ENCODE peak calls at places on chromosomes 12 and 14, in seven cellular contexts. One of them, this sample, is unnamed.

GRCh38 chr12:92421701-92422100 is 276.1 kb upstream of the BTG1 start:
- DNase-seq in cardiac muscle cell: peak
- DNase-seq in AG09319: no peak
- DNase-seq in OCI-LY7: no peak
- DNase-seq in choroid plexus epithelial cell: peak
- DNase-seq in transverse colon: no peak
- DNase-seq in mammary epithelial cell: peak
- DNase-seq in this sample: no peak

GRCh38 chr14:101288436-101289229 is 272.7 kb upstream of the DIO3 start:
- DNase-seq in cardiac muscle cell: peak
- DNase-seq in AG09319: no peak
- DNase-seq in OCI-LY7: no peak
- DNase-seq in choroid plexus epithelial cell: peak
- DNase-seq in transverse colon: no peak
- DNase-seq in mammary epithelial cell: no peak
- DNase-seq in this sample: no peak

GRCh38 chr14:59342516-59343484 is 122.4 kb downstream of the GPR135 start:
- DNase-seq in cardiac muscle cell: peak
- DNase-seq in AG09319: no peak
- DNase-seq in OCI-LY7: no peak
- DNase-seq in choroid plexus epithelial cell: peak
- DNase-seq in transverse colon: no peak
- DNase-seq in mammary epithelial cell: no peak
- DNase-seq in this sample: no peak

GRCh38 chr12:57237952-57238853 is 8.7 kb downstream of the SHMT2 start:
- DNase-seq in cardiac muscle cell: no peak
- DNase-seq in AG09319: no peak
- DNase-seq in OCI-LY7: peak
- DNase-seq in choroid plexus epithelial cell: no peak
- DNase-seq in transverse colon: peak
- DNase-seq in mammary epithelial cell: no peak
- DNase-seq in this sample: no peak

GRCh38 chr14:90796319-90796718 is 19.9 kb downstream of the TTC7B start:
- DNase-seq in cardiac muscle cell: no peak
- DNase-seq in AG09319: no peak
- DNase-seq in OCI-LY7: no peak
- DNase-seq in choroid plexus epithelial cell: no peak
- DNase-seq in transverse colon: no peak
- DNase-seq in mammary epithelial cell: no peak
- DNase-seq in this sample: no peak

GRCh38 chr14:53900499-53900898 is 56.1 kb downstream of the BMP4 start:
- DNase-seq in cardiac muscle cell: peak
- DNase-seq in AG09319: no peak
- DNase-seq in OCI-LY7: no peak
- DNase-seq in choroid plexus epithelial cell: no peak
- DNase-seq in transverse colon: peak
- DNase-seq in mammary epithelial cell: no peak
- DNase-seq in this sample: no peak

GRCh38 chr12:102501773-102502172 is 21.4 kb upstream of the IGF1 start:
- DNase-seq in cardiac muscle cell: no peak
- DNase-seq in AG09319: no peak
- DNase-seq in OCI-LY7: no peak
- DNase-seq in choroid plexus epithelial cell: no peak
- DNase-seq in transverse colon: no peak
- DNase-seq in mammary epithelial cell: no peak
- DNase-seq in this sample: no peak

GRCh38 chr14:89927466-89927865 is 27.1 kb downstream of the EFCAB11 start:
- DNase-seq in cardiac muscle cell: no peak
- DNase-seq in AG09319: no peak
- DNase-seq in OCI-LY7: no peak
- DNase-seq in choroid plexus epithelial cell: no peak
- DNase-seq in transverse colon: no peak
- DNase-seq in mammary epithelial cell: no peak
- DNase-seq in this sample: no peak

GRCh38 chr12:108730337-108731104 is 797 bp downstream of the CORO1C start:
- DNase-seq in cardiac muscle cell: peak
- DNase-seq in AG09319: peak
- DNase-seq in OCI-LY7: peak
- DNase-seq in choroid plexus epithelial cell: peak
- DNase-seq in transverse colon: peak
- DNase-seq in mammary epithelial cell: peak
- DNase-seq in this sample: peak

GRCh38 chr14:102209224-102209966 is 69.7 kb downstream of the WDR20 start:
- DNase-seq in cardiac muscle cell: peak
- DNase-seq in AG09319: no peak
- DNase-seq in OCI-LY7: no peak
- DNase-seq in choroid plexus epithelial cell: peak
- DNase-seq in transverse colon: no peak
- DNase-seq in mammary epithelial cell: no peak
- DNase-seq in this sample: no peak

GRCh38 chr14:92632546-92633273 is 115.7 kb downstream of the LGMN start:
- DNase-seq in cardiac muscle cell: no peak
- DNase-seq in AG09319: no peak
- DNase-seq in OCI-LY7: no peak
- DNase-seq in choroid plexus epithelial cell: no peak
- DNase-seq in transverse colon: no peak
- DNase-seq in mammary epithelial cell: no peak
- DNase-seq in this sample: no peak

GRCh38 chr14:61147898-61148549 is 133.1 kb downstream of the TMEM30B start:
- DNase-seq in cardiac muscle cell: peak
- DNase-seq in AG09319: no peak
- DNase-seq in OCI-LY7: no peak
- DNase-seq in choroid plexus epithelial cell: peak
- DNase-seq in transverse colon: no peak
- DNase-seq in mammary epithelial cell: peak
- DNase-seq in this sample: peak

GRCh38 chr14:68564826-68565760 is 227.8 kb downstream of the ZFP36L1 start:
- DNase-seq in cardiac muscle cell: peak
- DNase-seq in AG09319: no peak
- DNase-seq in OCI-LY7: no peak
- DNase-seq in choroid plexus epithelial cell: peak
- DNase-seq in transverse colon: no peak
- DNase-seq in mammary epithelial cell: peak
- DNase-seq in this sample: no peak

GRCh38 chr12:4843907-4844306 is 65.8 kb upstream of the KCNA1 start:
- DNase-seq in cardiac muscle cell: no peak
- DNase-seq in AG09319: no peak
- DNase-seq in OCI-LY7: no peak
- DNase-seq in choroid plexus epithelial cell: no peak
- DNase-seq in transverse colon: no peak
- DNase-seq in mammary epithelial cell: no peak
- DNase-seq in this sample: no peak

GRCh38 chr12:3016191-3016590 is 57.0 kb downstream of the TEAD4 start:
- DNase-seq in cardiac muscle cell: no peak
- DNase-seq in AG09319: no peak
- DNase-seq in OCI-LY7: no peak
- DNase-seq in choroid plexus epithelial cell: peak
- DNase-seq in transverse colon: no peak
- DNase-seq in mammary epithelial cell: no peak
- DNase-seq in this sample: no peak

GRCh38 chr14:21191809-21192446 is 36.1 kb upstream of the OR5AU1 start:
- DNase-seq in cardiac muscle cell: peak
- DNase-seq in AG09319: no peak
- DNase-seq in OCI-LY7: peak
- DNase-seq in choroid plexus epithelial cell: peak
- DNase-seq in transverse colon: peak
- DNase-seq in mammary epithelial cell: peak
- DNase-seq in this sample: peak

GRCh38 chr12:124842073-124842749 is 21.5 kb downstream of the SCARB1 start:
- DNase-seq in cardiac muscle cell: peak
- DNase-seq in AG09319: no peak
- DNase-seq in OCI-LY7: no peak
- DNase-seq in choroid plexus epithelial cell: no peak
- DNase-seq in transverse colon: peak
- DNase-seq in mammary epithelial cell: no peak
- DNase-seq in this sample: no peak

GRCh38 chr12:71536279-71536938 is 96.8 kb downstream of the LGR5 start:
- DNase-seq in cardiac muscle cell: no peak
- DNase-seq in AG09319: no peak
- DNase-seq in OCI-LY7: peak
- DNase-seq in choroid plexus epithelial cell: no peak
- DNase-seq in transverse colon: no peak
- DNase-seq in mammary epithelial cell: no peak
- DNase-seq in this sample: no peak

GRCh38 chr12:116933101-116933500 is 22.4 kb downstream of the FBXW8 start:
- DNase-seq in cardiac muscle cell: no peak
- DNase-seq in AG09319: no peak
- DNase-seq in OCI-LY7: no peak
- DNase-seq in choroid plexus epithelial cell: no peak
- DNase-seq in transverse colon: no peak
- DNase-seq in mammary epithelial cell: no peak
- DNase-seq in this sample: no peak

GRCh38 chr12:128661216-128661550 is 162.6 kb downstream of the SLC15A4 start:
- DNase-seq in cardiac muscle cell: no peak
- DNase-seq in AG09319: no peak
- DNase-seq in OCI-LY7: no peak
- DNase-seq in choroid plexus epithelial cell: no peak
- DNase-seq in transverse colon: no peak
- DNase-seq in mammary epithelial cell: no peak
- DNase-seq in this sample: no peak

GRCh38 chr12:111758120-111758561 is 8.6 kb upstream of the ALDH2 start:
- DNase-seq in cardiac muscle cell: no peak
- DNase-seq in AG09319: no peak
- DNase-seq in OCI-LY7: no peak
- DNase-seq in choroid plexus epithelial cell: no peak
- DNase-seq in transverse colon: no peak
- DNase-seq in mammary epithelial cell: peak
- DNase-seq in this sample: no peak

GRCh38 chr14:35285168-35285990 is 6.8 kb upstream of the PSMA6 start:
- DNase-seq in cardiac muscle cell: no peak
- DNase-seq in AG09319: no peak
- DNase-seq in OCI-LY7: peak
- DNase-seq in choroid plexus epithelial cell: no peak
- DNase-seq in transverse colon: no peak
- DNase-seq in mammary epithelial cell: peak
- DNase-seq in this sample: no peak

GRCh38 chr12:52056801-52057613 is 5.8 kb downstream of the NR4A1 start:
- DNase-seq in cardiac muscle cell: peak
- DNase-seq in AG09319: no peak
- DNase-seq in OCI-LY7: no peak
- DNase-seq in choroid plexus epithelial cell: no peak
- DNase-seq in transverse colon: peak
- DNase-seq in mammary epithelial cell: no peak
- DNase-seq in this sample: no peak

GRCh38 chr14:105047283-105048016 is 17.8 kb downstream of the GPR132 start:
- DNase-seq in cardiac muscle cell: no peak
- DNase-seq in AG09319: no peak
- DNase-seq in OCI-LY7: no peak
- DNase-seq in choroid plexus epithelial cell: no peak
- DNase-seq in transverse colon: no peak
- DNase-seq in mammary epithelial cell: no peak
- DNase-seq in this sample: no peak

GRCh38 chr14:22477569-22478194 is 111.3 kb downstream of the DAD1 start:
- DNase-seq in cardiac muscle cell: no peak
- DNase-seq in AG09319: no peak
- DNase-seq in OCI-LY7: peak
- DNase-seq in choroid plexus epithelial cell: no peak
- DNase-seq in transverse colon: no peak
- DNase-seq in mammary epithelial cell: no peak
- DNase-seq in this sample: no peak

GRCh38 chr14:54147285-54147684 is 190.7 kb upstream of the BMP4 start:
- DNase-seq in cardiac muscle cell: peak
- DNase-seq in AG09319: no peak
- DNase-seq in OCI-LY7: no peak
- DNase-seq in choroid plexus epithelial cell: peak
- DNase-seq in transverse colon: no peak
- DNase-seq in mammary epithelial cell: peak
- DNase-seq in this sample: no peak

DNA sequence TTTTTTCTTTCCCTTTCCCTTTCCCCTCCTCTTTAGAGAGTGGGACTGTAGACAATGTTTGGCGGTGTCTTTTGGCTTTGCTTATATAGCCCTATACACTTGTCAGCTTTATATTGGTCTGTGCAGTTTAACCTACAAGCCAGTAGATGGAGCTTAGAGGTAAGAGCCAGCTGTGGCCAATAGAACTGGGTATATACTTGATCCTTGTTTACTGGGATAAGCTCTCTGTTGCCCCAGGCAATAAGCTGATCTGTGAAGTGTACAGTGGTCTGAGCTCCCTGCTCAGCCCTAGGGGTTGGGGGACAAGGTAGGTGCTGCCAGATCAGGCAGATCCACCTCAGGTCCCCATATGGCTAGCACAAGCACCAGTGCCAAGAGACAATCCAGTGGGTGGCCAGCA is 434.1 kb downstream of the NOVA1 start:
- DNase-seq in cardiac muscle cell: peak
- DNase-seq in AG09319: no peak
- DNase-seq in OCI-LY7: no peak
- DNase-seq in choroid plexus epithelial cell: peak
- DNase-seq in transverse colon: no peak
- DNase-seq in mammary epithelial cell: no peak
- DNase-seq in this sample: no peak
- TF ChIP-seq CTCF in cardiac muscle cell: peak
- TF ChIP-seq CTCF in AG09319: peak
- TF ChIP-seq CTCF in OCI-LY7: peak
- TF ChIP-seq CTCF in choroid plexus epithelial cell: peak
- TF ChIP-seq CTCF in transverse colon: peak
- TF ChIP-seq CTCF in mammary epithelial cell: no peak
- TF ChIP-seq CTCF in this sample: peak

GRCh38 chr14:73949752-73950734 is at the start of the genes COQ6 and FAM161B:
- DNase-seq in cardiac muscle cell: peak
- DNase-seq in AG09319: peak
- DNase-seq in OCI-LY7: peak
- DNase-seq in choroid plexus epithelial cell: peak
- DNase-seq in transverse colon: peak
- DNase-seq in mammary epithelial cell: peak
- DNase-seq in this sample: peak
- TF ChIP-seq CTCF in cardiac muscle cell: no peak
- TF ChIP-seq CTCF in AG09319: no peak
- TF ChIP-seq CTCF in OCI-LY7: peak
- TF ChIP-seq CTCF in choroid plexus epithelial cell: no peak
- TF ChIP-seq CTCF in transverse colon: no peak
- TF ChIP-seq CTCF in mammary epithelial cell: no peak
- TF ChIP-seq CTCF in this sample: peak

GRCh38 chr12:107404981-107405380 is 280.6 kb upstream of the PWP1 start:
- DNase-seq in cardiac muscle cell: peak
- DNase-seq in AG09319: no peak
- DNase-seq in OCI-LY7: peak
- DNase-seq in choroid plexus epithelial cell: peak
- DNase-seq in transverse colon: peak
- DNase-seq in mammary epithelial cell: peak
- DNase-seq in this sample: no peak
- TF ChIP-seq CTCF in cardiac muscle cell: peak
- TF ChIP-seq CTCF in AG09319: peak
- TF ChIP-seq CTCF in OCI-LY7: peak
- TF ChIP-seq CTCF in choroid plexus epithelial cell: peak
- TF ChIP-seq CTCF in transverse colon: peak
- TF ChIP-seq CTCF in mammary epithelial cell: peak
- TF ChIP-seq CTCF in this sample: peak

GRCh38 chr12:90690120-90690519 is 264.9 kb downstream of the CCER1 start:
- DNase-seq in cardiac muscle cell: no peak
- DNase-seq in AG09319: no peak
- DNase-seq in OCI-LY7: no peak
- DNase-seq in choroid plexus epithelial cell: no peak
- DNase-seq in transverse colon: no peak
- DNase-seq in mammary epithelial cell: no peak
- DNase-seq in this sample: no peak

DNA sequence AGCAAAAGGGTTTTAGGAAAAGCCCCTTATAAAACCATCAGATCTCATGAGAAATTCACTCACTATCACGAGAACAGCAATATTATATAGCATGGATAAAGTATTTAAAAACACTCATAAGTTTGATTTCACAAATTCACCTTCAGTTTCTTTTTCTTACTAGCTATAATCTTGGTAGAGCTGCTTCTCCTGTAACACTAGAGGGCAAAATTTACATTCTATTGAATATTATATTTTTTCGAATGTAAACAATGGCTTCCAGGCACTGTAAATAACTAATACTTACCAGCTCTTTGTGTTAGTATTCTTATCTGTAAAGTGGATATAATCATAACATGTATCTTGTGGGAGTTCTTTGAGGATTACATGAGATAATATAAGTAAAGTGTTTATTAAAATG is 259.6 kb downstream of the CCER1 start:
- DNase-seq in cardiac muscle cell: peak
- DNase-seq in AG09319: no peak
- DNase-seq in OCI-LY7: no peak
- DNase-seq in choroid plexus epithelial cell: peak
- DNase-seq in transverse colon: no peak
- DNase-seq in mammary epithelial cell: no peak
- DNase-seq in this sample: no peak
- TF ChIP-seq CTCF in cardiac muscle cell: peak
- TF ChIP-seq CTCF in AG09319: no peak
- TF ChIP-seq CTCF in OCI-LY7: no peak
- TF ChIP-seq CTCF in choroid plexus epithelial cell: peak
- TF ChIP-seq CTCF in transverse colon: no peak
- TF ChIP-seq CTCF in mammary epithelial cell: peak
- TF ChIP-seq CTCF in this sample: peak

This sample was measured in neural crest cell.